ENCODE peak calls at places on chromosomes 11 and 22, in five cellular contexts. O, H, U, Q and X are unnamed samples. For H3K4me1, the result is how much of the 10 kb centered on the place peaks cover.

GRCh38 chr11:128894685-128895084 is 3.5 kb downstream of the KCNJ5 start:
- DNase-seq in O (no peak), H (peak), U (no peak), Q (no peak), X (no peak)

GRCh38 chr11:95140397-95141030 is 50.9 kb downstream of the ENDOD1 start:
- DNase-seq in O (no peak), H (no peak), U (peak), Q (no peak), X (no peak)

GRCh38 chr22:48513929-48514328 is 1313.7 kb downstream of the BRD1 start:
- DNase-seq in O (no peak), H (no peak), U (no peak), Q (no peak), X (no peak)

GRCh38 chr11:122229611-122230386 is 113.8 kb upstream of the BLID start:
- DNase-seq in O (no peak), H (no peak), U (no peak), Q (no peak), X (no peak)

GRCh38 chr22:49760280-49760629 is 67.4 kb downstream of the BRD1 start:
- DNase-seq in O (no peak), H (peak), U (no peak), Q (no peak), X (no peak)

GRCh38 chr22:33247758-33248157 is 189.6 kb upstream of the SYN3 start:
- DNase-seq in O (no peak), H (no peak), U (peak), Q (no peak), X (no peak)

GRCh38 chr11:83725161-83725560 is 439.0 kb upstream of the CCDC90B start:
- DNase-seq in O (no peak), H (no peak), U (no peak), Q (no peak), X (no peak)

GRCh38 chr11:126114486-126115252 is 52.0 kb upstream of the CDON start:
- DNase-seq in O (no peak), H (no peak), U (no peak), Q (no peak), X (no peak)

GRCh38 chr11:6703247-6704063 is 20.3 kb upstream of the MRPL17 start:
- DNase-seq in O (peak), H (peak), U (peak), Q (no peak), X (no peak)

GRCh38 chr11:129286813-129287212 is 88.8 kb upstream of the BARX2 start:
- DNase-seq in O (no peak), H (no peak), U (no peak), Q (no peak), X (no peak)

GRCh38 chr11:105635466-105635865 is 25.6 kb downstream of the GRIA4 start:
- DNase-seq in O (no peak), H (no peak), U (no peak), Q (no peak), X (no peak)

GRCh38 chr11:122984186-122985011 is 2.8 kb upstream of the BSX start:
- DNase-seq in O (no peak), H (no peak), U (peak), Q (no peak), X (no peak)

GRCh38 chr11:15819679-15820286 is 536.6 kb downstream of the SOX6 start:
- DNase-seq in O (peak), H (peak), U (peak), Q (peak), X (peak)

GRCh38 chr11:36385121-36385530 is 89.0 kb downstream of the PRR5L start:
- DNase-seq in O (no peak), H (no peak), U (peak), Q (no peak), X (peak)

GRCh38 chr22:28442951-28443876 is 236.4 kb downstream of the TTC28 start:
- DNase-seq in O (no peak), H (peak), U (peak), Q (no peak), X (no peak)

GRCh38 chr22:22138915-22139314 is 105.7 kb upstream of the VPREB1 start:
- DNase-seq in O (no peak), H (no peak), U (no peak), Q (no peak), X (no peak)

GRCh38 chr11:2376751-2377451 is at the start of gene CD81:
- DNase-seq in O (no peak), H (no peak), U (peak), Q (peak), X (no peak)

GRCh38 chr11:12777208-12777874 is 103.1 kb downstream of the TEAD1 start:
- DNase-seq in O (no peak), H (no peak), U (peak), Q (no peak), X (no peak)

GRCh38 chr11:124876818-124877630 is 11.8 kb downstream of the ROBO3 start:
- DNase-seq in O (no peak), H (no peak), U (no peak), Q (no peak), X (no peak)

GRCh38 chr22:23576681-23577080 is 3.4 kb downstream of the IGLL1 start:
- DNase-seq in O (no peak), H (no peak), U (no peak), Q (no peak), X (no peak)

GRCh38 chr11:47099213-47099917 is 77.3 kb downstream of the ARFGAP2 start:
- DNase-seq in O (no peak), H (no peak), U (peak), Q (no peak), X (no peak)

GRCh38 chr22:35861451-35861850 is 143.8 kb downstream of the APOL5 start:
- DNase-seq in O (no peak), H (no peak), U (no peak), Q (no peak), X (no peak)

GRCh38 chr11:102144357-102145342 is 34.4 kb downstream of the YAP1 start:
- DNase-seq in O (no peak), H (peak), U (peak), Q (no peak), X (no peak)

GRCh38 chr11:132846080-132846479 is 686.2 kb downstream of the OPCML start:
- DNase-seq in O (no peak), H (no peak), U (no peak), Q (no peak), X (no peak)

GRCh38 chr11:117600261-117600783 is 196.7 kb downstream of the DSCAML1 start:
- DNase-seq in O (no peak), H (no peak), U (no peak), Q (peak), X (no peak)

GRCh38 chr22:41834005-41834975 is 1.4 kb downstream of the SREBF2 start:
- DNase-seq in O (no peak), H (no peak), U (no peak), Q (no peak), X (no peak)

GRCh38 chr11:47378836-47379170 is 456 bp upstream of the SPI1 start:
- DNase-seq in O (no peak), H (no peak), U (no peak), Q (no peak), X (no peak)

DNA sequence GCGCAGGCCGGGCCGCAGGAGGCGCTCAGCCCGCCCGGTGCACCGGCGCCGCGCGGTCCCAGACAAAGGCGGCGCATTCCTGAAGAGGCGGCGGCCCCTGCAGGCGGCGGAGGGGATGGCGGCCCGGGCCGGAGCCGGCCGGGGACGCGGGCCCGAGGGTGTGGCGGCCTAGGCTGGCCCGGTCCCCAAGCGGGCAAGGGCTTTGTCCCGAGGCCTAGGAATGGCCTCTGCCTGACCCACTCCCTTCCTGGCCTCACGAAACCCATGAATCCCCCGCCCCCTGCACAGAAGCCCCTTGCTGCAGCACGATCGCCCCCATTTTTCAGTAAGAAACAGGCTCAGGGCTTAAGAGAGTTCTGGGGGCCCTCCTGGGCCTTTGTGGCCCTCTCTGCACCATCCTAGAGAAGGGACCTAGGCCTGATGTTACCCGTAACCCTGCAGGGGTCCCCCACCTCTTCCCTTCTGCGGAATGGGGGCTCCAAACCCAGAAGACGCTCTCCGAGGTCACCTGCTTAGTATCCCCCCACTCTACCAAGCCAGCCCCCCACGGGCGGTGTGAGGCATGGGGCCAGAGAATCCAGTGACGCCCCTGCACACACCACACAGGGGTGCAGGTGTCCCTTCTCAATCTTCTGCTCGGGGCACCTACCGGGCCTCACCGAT is 363 bp upstream of the RTN4R start:
- DNase-seq in O (peak), H (peak), U (peak), Q (no peak), X (no peak)
- H3K4me3 ChIP-seq in O (peak), H (peak), U (peak), Q (peak), X (no peak)

DNA sequence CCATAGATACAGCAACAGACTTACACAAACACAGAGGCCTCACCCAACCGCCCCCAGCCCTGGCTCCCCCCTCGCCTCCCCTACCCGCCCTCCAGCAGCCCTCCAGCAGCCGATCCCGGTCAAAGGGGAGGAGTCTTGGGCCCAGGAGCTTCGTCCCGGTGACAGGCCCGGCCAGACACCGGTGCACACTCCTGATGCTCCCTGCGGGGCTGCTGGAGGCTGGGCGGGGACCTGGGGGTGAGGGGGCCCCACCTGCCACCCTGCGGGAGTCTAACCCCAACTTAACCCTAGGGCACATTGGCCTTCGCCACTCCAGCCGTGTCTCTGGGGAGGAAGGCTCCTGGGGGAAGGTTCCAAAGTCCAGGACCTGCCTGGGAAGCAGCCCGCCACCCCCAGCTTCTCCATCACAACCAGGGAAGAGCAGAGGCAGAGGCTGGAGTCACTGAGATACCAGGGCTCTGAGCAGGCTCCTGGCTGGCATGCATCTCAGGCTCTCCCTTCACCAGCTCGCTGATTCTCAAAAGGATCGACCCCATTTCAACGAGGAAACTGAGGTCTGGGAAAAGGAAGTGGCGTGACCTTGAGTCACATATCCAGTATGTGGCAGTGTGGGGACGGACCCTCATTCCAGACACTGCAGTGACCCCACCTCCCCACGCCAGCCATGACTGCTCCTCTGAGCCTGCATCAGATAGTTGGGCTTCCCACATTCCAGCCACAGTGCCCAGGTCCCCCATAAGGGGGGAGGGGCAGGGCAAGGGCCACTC is 14.4 kb downstream of the BCL9L start:
- DNase-seq in O (no peak), H (no peak), U (peak), Q (peak), X (peak)
- H3K4me1 ChIP-seq in O (half or more), H (half or more), U (half or more), Q (half or more), X (half or more)

GRCh38 chr22:17479129-17479528 is 84.2 kb upstream of the SLC25A18 start:
- DNase-seq in O (no peak), H (no peak), U (no peak), Q (no peak), X (no peak)

GRCh38 chr22:17472886-17473285 is 90.4 kb upstream of the SLC25A18 start:
- DNase-seq in O (no peak), H (no peak), U (peak), Q (no peak), X (no peak)

GRCh38 chr22:17475318-17476212 is 87.7 kb upstream of the SLC25A18 start:
- DNase-seq in O (no peak), H (no peak), U (no peak), Q (no peak), X (no peak)

GRCh38 chr22:17477401-17477833 is 85.9 kb upstream of the SLC25A18 start:
- DNase-seq in O (no peak), H (peak), U (peak), Q (no peak), X (no peak)

GRCh38 chr22:17476838-17477237 is 86.5 kb upstream of the SLC25A18 start:
- DNase-seq in O (no peak), H (no peak), U (peak), Q (no peak), X (no peak)
- H3K27ac ChIP-seq in O (no peak), H (peak), U (peak), Q (no peak), X (no peak)

DNA sequence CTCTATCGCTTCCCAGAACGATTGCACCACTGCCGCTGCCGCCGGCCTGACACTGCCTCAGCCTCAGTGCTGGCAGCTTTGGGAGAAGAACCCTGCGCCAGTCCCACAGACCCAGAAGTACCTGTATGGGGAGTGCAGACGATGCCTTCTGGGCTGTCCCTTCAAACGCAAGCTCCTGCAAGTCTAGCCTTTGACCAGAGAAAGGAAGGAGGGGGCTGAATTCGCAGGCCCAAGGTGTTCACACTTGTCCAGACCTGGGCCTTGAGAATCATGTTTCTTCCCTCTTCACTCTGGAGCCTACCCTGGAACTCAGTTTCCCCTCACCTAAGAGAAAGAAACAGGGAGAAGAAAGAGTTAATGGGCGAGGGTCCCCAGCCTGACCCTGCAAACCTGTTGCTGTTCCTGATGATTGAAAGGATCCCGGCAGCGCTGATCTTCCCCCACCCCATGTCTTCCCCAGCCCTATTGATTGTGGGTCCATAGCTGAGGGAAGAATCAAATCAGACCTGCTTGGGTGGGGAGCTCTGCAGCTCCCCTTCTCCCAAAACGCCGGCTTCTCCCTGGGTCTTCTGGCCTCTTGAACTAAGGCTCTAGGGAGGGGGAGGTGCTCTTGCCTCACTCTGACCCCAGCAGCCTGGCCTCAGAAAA is 786 bp upstream of the MCAM start:
- DNase-seq in O (no peak), H (no peak), U (peak), Q (no peak), X (no peak)
- H3K4me3 ChIP-seq in O (peak), H (peak), U (peak), Q (peak), X (peak)

DNA sequence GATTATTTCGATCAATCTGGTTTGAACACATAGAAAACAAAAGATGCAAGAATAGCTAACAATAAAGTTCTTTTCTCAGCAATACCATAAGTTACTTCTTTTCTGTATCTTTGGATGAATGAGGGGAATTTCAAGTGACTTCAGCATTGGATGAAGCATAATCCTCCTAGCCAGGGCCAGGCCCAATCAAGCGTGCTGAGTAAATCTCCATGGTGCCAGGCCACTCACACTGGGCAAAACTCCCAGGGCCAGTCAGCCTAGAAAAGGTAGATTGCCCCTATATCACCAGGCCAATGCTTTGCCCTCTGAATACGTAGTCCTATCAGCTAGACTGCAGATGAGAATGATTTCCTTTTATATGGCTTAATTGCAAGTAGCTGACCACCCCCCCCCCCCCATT is 6.0 kb downstream of the CNTF start:
- DNase-seq in O (no peak), H (peak), U (peak), Q (no peak), X (no peak)
- H3K4me1 ChIP-seq in O (under half), H (under half), U (under half), Q (under half), X (under half)

GRCh38 chr11:65479184-65480145 is 19.4 kb upstream of the MALAT1 start:
- DNase-seq in O (no peak), H (peak), U (peak), Q (peak), X (peak)

GRCh38 chr11:65477271-65478029 is 21.4 kb upstream of the MALAT1 start:
- DNase-seq in O (no peak), H (peak), U (peak), Q (peak), X (peak)

GRCh38 chr11:65482306-65482850 is 16.5 kb upstream of the MALAT1 start:
- DNase-seq in O (no peak), H (no peak), U (no peak), Q (no peak), X (no peak)

GRCh38 chr11:65476632-65477270 is 22.1 kb upstream of the MALAT1 start:
- DNase-seq in O (no peak), H (no peak), U (no peak), Q (no peak), X (no peak)

DNA sequence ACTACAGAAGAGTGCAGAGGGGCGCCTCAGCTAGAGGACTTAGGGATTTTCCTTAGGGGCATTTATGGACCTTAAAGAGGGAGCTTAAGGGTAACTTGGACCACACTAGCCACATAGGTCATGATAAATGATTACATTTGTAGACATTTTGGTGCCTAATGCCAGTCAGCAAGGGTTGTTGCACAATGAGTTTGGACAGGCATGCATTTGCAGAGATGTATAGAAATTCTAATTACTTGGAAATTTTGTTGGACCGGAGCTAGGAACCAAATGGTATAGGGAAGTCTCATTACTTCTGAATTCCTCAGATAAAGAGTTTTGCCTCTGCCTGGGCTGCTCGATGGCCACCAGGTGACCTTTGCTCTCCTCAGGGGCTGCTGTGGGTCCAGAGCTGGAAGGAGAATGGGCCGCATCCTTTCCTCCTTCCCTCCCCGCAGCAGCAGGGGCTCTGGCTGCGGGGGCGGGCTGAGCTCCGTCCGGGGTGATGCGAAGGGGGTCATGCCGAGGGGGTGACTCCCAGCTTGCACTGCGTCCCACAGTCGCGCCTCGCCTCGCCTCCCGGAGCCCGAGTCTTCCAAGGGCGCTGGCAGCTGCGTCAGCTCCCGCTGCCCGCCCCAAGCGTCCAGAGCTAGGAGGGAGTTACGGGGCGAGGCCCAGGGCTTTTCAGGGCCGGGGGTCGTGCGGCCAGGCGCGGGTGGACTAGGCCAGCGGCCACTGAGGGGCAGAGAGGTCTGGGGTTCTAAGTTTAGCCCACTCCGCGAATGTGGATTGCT is 20.2 kb upstream of the MALAT1 start:
- DNase-seq in O (no peak), H (peak), U (peak), Q (peak), X (no peak)
- H3K27ac ChIP-seq in O (peak), H (peak), U (peak), Q (peak), X (peak)

GRCh38 chr11:116500833-116501622 is 271.8 kb downstream of the BUD13 start:
- DNase-seq in O (no peak), H (no peak), U (no peak), Q (no peak), X (no peak)
- H3K4me3 ChIP-seq in O (no peak), H (no peak), U (no peak), Q (no peak), X (no peak)